ENCODE peak calls at places on chromosomes 5 and 9, in five cellular contexts. I is type B pancreatic cell, C is T-helper 9 cell, O is fibroblast of the aortic adventitia, G is heart right ventricle. U is an unnamed sample.

GRCh38 chr9:115883467-115884329 is 269.9 kb upstream of the PAPPA start:
- DNase-seq in I (no peak), C (no peak), O (peak), G (no peak), U (no peak)

GRCh38 chr5:56567278-56567677 is 248.1 kb upstream of the MAP3K1 start:
- DNase-seq in I (no peak), C (no peak), O (no peak), G (no peak), U (no peak)

GRCh38 chr5:139788294-139788875 is 7.2 kb upstream of the PSD2 start:
- DNase-seq in I (no peak), C (no peak), O (peak), G (peak), U (peak)

GRCh38 chr5:43602456-43602817 is 543 bp upstream of the NNT start:
- DNase-seq in I (no peak), C (peak), O (peak), G (no peak), U (peak)

GRCh38 chr9:89626741-89627265 is 22.0 kb downstream of the GADD45G start:
- DNase-seq in I (no peak), C (no peak), O (no peak), G (no peak), U (no peak)

GRCh38 chr5:32020271-32020670 is 153.8 kb downstream of the GOLPH3 start:
- DNase-seq in I (no peak), C (no peak), O (no peak), G (no peak), U (no peak)

GRCh38 chr5:32116574-32117313 is 57.4 kb downstream of the GOLPH3 start:
- DNase-seq in I (no peak), C (no peak), O (peak), G (no peak), U (no peak)

GRCh38 chr5:60945760-60946253 is 802 bp downstream of the NDUFAF2 start:
- DNase-seq in I (peak), C (no peak), O (peak), G (no peak), U (peak)

GRCh38 chr9:90307177-90307833 is 335.3 kb downstream of the DIRAS2 start:
- DNase-seq in I (no peak), C (no peak), O (no peak), G (no peak), U (no peak)

GRCh38 chr9:123536455-123536868 is 180.5 kb downstream of the CRB2 start:
- DNase-seq in I (no peak), C (no peak), O (no peak), G (no peak), U (no peak)

GRCh38 chr5:158100373-158100902 is 241.5 kb upstream of the CLINT1 start:
- DNase-seq in I (no peak), C (no peak), O (no peak), G (no peak), U (no peak)

GRCh38 chr5:76473676-76474075 is 70.6 kb downstream of the IQGAP2 start:
- DNase-seq in I (no peak), C (peak), O (no peak), G (no peak), U (no peak)

GRCh38 chr9:95773061-95773433 is 102.4 kb upstream of the ERCC6L2 start:
- DNase-seq in I (no peak), C (no peak), O (peak), G (no peak), U (no peak)